ENCODE peak calls at places on chromosomes 2 and 18, in seven cellular contexts. One of them, this sample, is unnamed.

GRCh38 chr2:114661926-114662670 is 219.7 kb downstream of the DPP10 start:
- DNase-seq in mesendoderm: peak
- DNase-seq in H9: peak
- DNase-seq in IMR-90: no peak
- DNase-seq in neuronal stem cell: no peak
- DNase-seq in mesenchymal stem cell: no peak
- DNase-seq in trophoblast cell: no peak
- DNase-seq in this sample: peak

GRCh38 chr2:6896930-6897759 is 19.6 kb downstream of the RSAD2 start:
- DNase-seq in mesendoderm: peak
- DNase-seq in H9: no peak
- DNase-seq in IMR-90: peak
- DNase-seq in neuronal stem cell: no peak
- DNase-seq in mesenchymal stem cell: peak
- DNase-seq in trophoblast cell: peak
- DNase-seq in this sample: no peak

GRCh38 chr18:71008257-71008656 is 719.4 kb downstream of the SOCS6 start:
- DNase-seq in mesendoderm: no peak
- DNase-seq in H9: no peak
- DNase-seq in IMR-90: no peak
- DNase-seq in neuronal stem cell: no peak
- DNase-seq in mesenchymal stem cell: no peak
- DNase-seq in trophoblast cell: no peak
- DNase-seq in this sample: no peak

GRCh38 chr2:129502781-129503180 is 476.7 kb upstream of the RAB6C start:
- DNase-seq in mesendoderm: no peak
- DNase-seq in H9: no peak
- DNase-seq in IMR-90: no peak
- DNase-seq in neuronal stem cell: no peak
- DNase-seq in mesenchymal stem cell: no peak
- DNase-seq in trophoblast cell: no peak
- DNase-seq in this sample: no peak

GRCh38 chr2:45176399-45176798 is 167.1 kb upstream of the SIX2 start:
- DNase-seq in mesendoderm: peak
- DNase-seq in H9: no peak
- DNase-seq in IMR-90: no peak
- DNase-seq in neuronal stem cell: no peak
- DNase-seq in mesenchymal stem cell: no peak
- DNase-seq in trophoblast cell: no peak
- DNase-seq in this sample: no peak

GRCh38 chr2:51601706-51602105 is 569.8 kb upstream of the NRXN1 start:
- DNase-seq in mesendoderm: no peak
- DNase-seq in H9: no peak
- DNase-seq in IMR-90: no peak
- DNase-seq in neuronal stem cell: no peak
- DNase-seq in mesenchymal stem cell: no peak
- DNase-seq in trophoblast cell: no peak
- DNase-seq in this sample: no peak

GRCh38 chr2:145060876-145061275 is 541.0 kb upstream of the ZEB2 start:
- DNase-seq in mesendoderm: no peak
- DNase-seq in H9: no peak
- DNase-seq in IMR-90: no peak
- DNase-seq in neuronal stem cell: no peak
- DNase-seq in mesenchymal stem cell: no peak
- DNase-seq in trophoblast cell: no peak
- DNase-seq in this sample: no peak

GRCh38 chr2:162069200-162069910 is 4.7 kb downstream of the DPP4 start:
- DNase-seq in mesendoderm: no peak
- DNase-seq in H9: no peak
- DNase-seq in IMR-90: peak
- DNase-seq in neuronal stem cell: no peak
- DNase-seq in mesenchymal stem cell: no peak
- DNase-seq in trophoblast cell: no peak
- DNase-seq in this sample: no peak

GRCh38 chr2:190649798-190650390 is 1.0 kb downstream of the NAB1 start:
- DNase-seq in mesendoderm: peak
- DNase-seq in H9: no peak
- DNase-seq in IMR-90: peak
- DNase-seq in neuronal stem cell: peak
- DNase-seq in mesenchymal stem cell: peak
- DNase-seq in trophoblast cell: peak
- DNase-seq in this sample: no peak

GRCh38 chr2:178807227-178808008 is at the start of gene TTN:
- DNase-seq in mesendoderm: no peak
- DNase-seq in H9: no peak
- DNase-seq in IMR-90: no peak
- DNase-seq in neuronal stem cell: no peak
- DNase-seq in mesenchymal stem cell: no peak
- DNase-seq in trophoblast cell: no peak
- DNase-seq in this sample: no peak

GRCh38 chr2:218882866-218883366 is 2.3 kb downstream of the WNT10A start:
- DNase-seq in mesendoderm: no peak
- DNase-seq in H9: no peak
- DNase-seq in IMR-90: no peak
- DNase-seq in neuronal stem cell: no peak
- DNase-seq in mesenchymal stem cell: no peak
- DNase-seq in trophoblast cell: no peak
- DNase-seq in this sample: no peak

GRCh38 chr2:18413794-18414396 is 146.6 kb downstream of the RDH14 start:
- DNase-seq in mesendoderm: peak
- DNase-seq in H9: no peak
- DNase-seq in IMR-90: peak
- DNase-seq in neuronal stem cell: no peak
- DNase-seq in mesenchymal stem cell: peak
- DNase-seq in trophoblast cell: peak
- DNase-seq in this sample: no peak

GRCh38 chr18:61443311-61443710 is 110.1 kb downstream of the CDH20 start:
- DNase-seq in mesendoderm: no peak
- DNase-seq in H9: no peak
- DNase-seq in IMR-90: no peak
- DNase-seq in neuronal stem cell: no peak
- DNase-seq in mesenchymal stem cell: no peak
- DNase-seq in trophoblast cell: no peak
- DNase-seq in this sample: no peak

GRCh38 chr2:236875906-236876505 is 209.7 kb upstream of the COPS8 start:
- DNase-seq in mesendoderm: no peak
- DNase-seq in H9: no peak
- DNase-seq in IMR-90: no peak
- DNase-seq in neuronal stem cell: no peak
- DNase-seq in mesenchymal stem cell: no peak
- DNase-seq in trophoblast cell: peak
- DNase-seq in this sample: peak

GRCh38 chr2:104102615-104103014 is 751.3 kb upstream of the POU3F3 start:
- DNase-seq in mesendoderm: no peak
- DNase-seq in H9: no peak
- DNase-seq in IMR-90: no peak
- DNase-seq in neuronal stem cell: no peak
- DNase-seq in mesenchymal stem cell: no peak
- DNase-seq in trophoblast cell: no peak
- DNase-seq in this sample: no peak

GRCh38 chr2:225584821-225585220 is 185.3 kb downstream of the NYAP2 start:
- DNase-seq in mesendoderm: peak
- DNase-seq in H9: no peak
- DNase-seq in IMR-90: no peak
- DNase-seq in neuronal stem cell: no peak
- DNase-seq in mesenchymal stem cell: no peak
- DNase-seq in trophoblast cell: no peak
- DNase-seq in this sample: no peak

GRCh38 chr2:212097001-212097400 is 441.6 kb downstream of the ERBB4 start:
- DNase-seq in mesendoderm: no peak
- DNase-seq in H9: no peak
- DNase-seq in IMR-90: no peak
- DNase-seq in neuronal stem cell: no peak
- DNase-seq in mesenchymal stem cell: no peak
- DNase-seq in trophoblast cell: no peak
- DNase-seq in this sample: no peak

GRCh38 chr18:79693561-79694205 is 14.1 kb downstream of the CTDP1 start:
- DNase-seq in mesendoderm: peak
- DNase-seq in H9: peak
- DNase-seq in IMR-90: no peak
- DNase-seq in neuronal stem cell: no peak
- DNase-seq in mesenchymal stem cell: no peak
- DNase-seq in trophoblast cell: no peak
- DNase-seq in this sample: no peak

GRCh38 chr2:177393381-177393780 is 808 bp downstream of the AGPS start:
- DNase-seq in mesendoderm: peak
- DNase-seq in H9: no peak
- DNase-seq in IMR-90: no peak
- DNase-seq in neuronal stem cell: no peak
- DNase-seq in mesenchymal stem cell: peak
- DNase-seq in trophoblast cell: no peak
- DNase-seq in this sample: no peak

GRCh38 chr18:72152935-72153334 is 391.2 kb downstream of the CBLN2 start:
- DNase-seq in mesendoderm: no peak
- DNase-seq in H9: no peak
- DNase-seq in IMR-90: no peak
- DNase-seq in neuronal stem cell: no peak
- DNase-seq in mesenchymal stem cell: no peak
- DNase-seq in trophoblast cell: no peak
- DNase-seq in this sample: no peak
- H2AK5ac ChIP-seq in mesendoderm: no peak
- H2AK5ac ChIP-seq in H9: no peak
- H2AK5ac ChIP-seq in IMR-90: no peak
- H2AK5ac ChIP-seq in neuronal stem cell: no peak
- H2AK5ac ChIP-seq in mesenchymal stem cell: no peak
- H2AK5ac ChIP-seq in trophoblast cell: no peak
- H2AK5ac ChIP-seq in this sample: no peak

GRCh38 chr18:68177807-68178702 is 536.9 kb downstream of the TMX3 start:
- DNase-seq in mesendoderm: no peak
- DNase-seq in H9: no peak
- DNase-seq in IMR-90: peak
- DNase-seq in neuronal stem cell: no peak
- DNase-seq in mesenchymal stem cell: peak
- DNase-seq in trophoblast cell: peak
- DNase-seq in this sample: no peak

GRCh38 chr18:68186039-68186438 is 528.9 kb downstream of the TMX3 start:
- DNase-seq in mesendoderm: no peak
- DNase-seq in H9: no peak
- DNase-seq in IMR-90: no peak
- DNase-seq in neuronal stem cell: no peak
- DNase-seq in mesenchymal stem cell: no peak
- DNase-seq in trophoblast cell: no peak
- DNase-seq in this sample: no peak

GRCh38 chr18:68176901-68177300 is 538.0 kb downstream of the TMX3 start:
- DNase-seq in mesendoderm: no peak
- DNase-seq in H9: no peak
- DNase-seq in IMR-90: no peak
- DNase-seq in neuronal stem cell: no peak
- DNase-seq in mesenchymal stem cell: no peak
- DNase-seq in trophoblast cell: no peak
- DNase-seq in this sample: no peak

GRCh38 chr18:68181956-68182355 is 533.0 kb downstream of the TMX3 start:
- DNase-seq in mesendoderm: no peak
- DNase-seq in H9: no peak
- DNase-seq in IMR-90: peak
- DNase-seq in neuronal stem cell: no peak
- DNase-seq in mesenchymal stem cell: no peak
- DNase-seq in trophoblast cell: no peak
- DNase-seq in this sample: no peak
- H2AK5ac ChIP-seq in mesendoderm: no peak
- H2AK5ac ChIP-seq in H9: no peak
- H2AK5ac ChIP-seq in IMR-90: peak
- H2AK5ac ChIP-seq in neuronal stem cell: no peak
- H2AK5ac ChIP-seq in mesenchymal stem cell: no peak
- H2AK5ac ChIP-seq in trophoblast cell: no peak
- H2AK5ac ChIP-seq in this sample: no peak

GRCh38 chr18:7847357-7847756 is 280.2 kb downstream of the PTPRM start:
- DNase-seq in mesendoderm: no peak
- DNase-seq in H9: no peak
- DNase-seq in IMR-90: no peak
- DNase-seq in neuronal stem cell: no peak
- DNase-seq in mesenchymal stem cell: no peak
- DNase-seq in trophoblast cell: no peak
- DNase-seq in this sample: no peak
- H2AK5ac ChIP-seq in mesendoderm: no peak
- H2AK5ac ChIP-seq in H9: no peak
- H2AK5ac ChIP-seq in IMR-90: no peak
- H2AK5ac ChIP-seq in neuronal stem cell: no peak
- H2AK5ac ChIP-seq in mesenchymal stem cell: no peak
- H2AK5ac ChIP-seq in trophoblast cell: no peak
- H2AK5ac ChIP-seq in this sample: no peak

GRCh38 chr2:34828481-34828880 is 1229.4 kb upstream of the FAM98A start:
- DNase-seq in mesendoderm: no peak
- DNase-seq in H9: no peak
- DNase-seq in IMR-90: no peak
- DNase-seq in neuronal stem cell: no peak
- DNase-seq in mesenchymal stem cell: no peak
- DNase-seq in trophoblast cell: no peak
- DNase-seq in this sample: no peak
- H2AK5ac ChIP-seq in mesendoderm: no peak
- H2AK5ac ChIP-seq in H9: no peak
- H2AK5ac ChIP-seq in IMR-90: no peak
- H2AK5ac ChIP-seq in neuronal stem cell: no peak
- H2AK5ac ChIP-seq in mesenchymal stem cell: no peak
- H2AK5ac ChIP-seq in trophoblast cell: no peak
- H2AK5ac ChIP-seq in this sample: no peak

GRCh38 chr2:233290446-233290845 is 17.2 kb upstream of the SAG start:
- DNase-seq in mesendoderm: no peak
- DNase-seq in H9: no peak
- DNase-seq in IMR-90: no peak
- DNase-seq in neuronal stem cell: no peak
- DNase-seq in mesenchymal stem cell: no peak
- DNase-seq in trophoblast cell: no peak
- DNase-seq in this sample: no peak
- H2AK5ac ChIP-seq in mesendoderm: no peak
- H2AK5ac ChIP-seq in H9: no peak
- H2AK5ac ChIP-seq in IMR-90: no peak
- H2AK5ac ChIP-seq in neuronal stem cell: no peak
- H2AK5ac ChIP-seq in mesenchymal stem cell: no peak
- H2AK5ac ChIP-seq in trophoblast cell: no peak
- H2AK5ac ChIP-seq in this sample: no peak